ENCODE peak calls at places on chromosomes 5 and 9, in eight cellular contexts. L, C, M, G, B, D, X and V are unnamed samples.

GRCh38 chr5:34415559-34416198 is 240.4 kb upstream of the RAI14 start:
- DNase-seq in L (peak), C (no peak), M (no peak), G (no peak), B (peak), D (peak), X (no peak), V (peak)

GRCh38 chr9:126093771-126094170 is 232.9 kb upstream of the MVB12B start:
- DNase-seq in L (no peak), C (no peak), M (no peak), G (no peak), B (no peak), D (no peak), X (no peak), V (no peak)

GRCh38 chr5:157294692-157295091 is 28.8 kb downstream of the CYFIP2 start:
- DNase-seq in L (no peak), C (no peak), M (no peak), G (no peak), B (no peak), D (no peak), X (no peak), V (no peak)

GRCh38 chr9:130627051-130627450 is 37.3 kb upstream of the PRDM12 start:
- DNase-seq in L (no peak), C (no peak), M (no peak), G (no peak), B (no peak), D (no peak), X (no peak), V (no peak)

GRCh38 chr9:84974790-84975189 is 305.3 kb downstream of the NTRK2 start:
- DNase-seq in L (no peak), C (no peak), M (no peak), G (no peak), B (no peak), D (no peak), X (no peak), V (no peak)

GRCh38 chr5:31113101-31113500 is 80.4 kb upstream of the CDH6 start:
- DNase-seq in L (no peak), C (no peak), M (no peak), G (peak), B (peak), D (peak), X (no peak), V (peak)

GRCh38 chr5:149932445-149933350 is 11.9 kb downstream of the PDE6A start:
- DNase-seq in L (no peak), C (peak), M (no peak), G (no peak), B (peak), D (no peak), X (no peak), V (no peak)

GRCh38 chr9:128117613-128118471 is 9.7 kb downstream of the PTGES2 start:
- DNase-seq in L (peak), C (peak), M (peak), G (peak), B (peak), D (peak), X (peak), V (peak)

GRCh38 chr9:113223963-113224362 is 2.6 kb downstream of the SLC31A1 start:
- DNase-seq in L (no peak), C (no peak), M (no peak), G (peak), B (peak), D (peak), X (no peak), V (peak)

GRCh38 chr5:60066502-60066901 is 173.0 kb upstream of the PDE4D start:
- DNase-seq in L (no peak), C (no peak), M (no peak), G (peak), B (peak), D (peak), X (no peak), V (peak)

GRCh38 chr5:59061377-59061776 is 478.5 kb downstream of the RAB3C start:
- DNase-seq in L (no peak), C (no peak), M (no peak), G (no peak), B (peak), D (no peak), X (no peak), V (peak)

GRCh38 chr5:74575741-74576538 is 64.6 kb downstream of the ENC1 start:
- DNase-seq in L (no peak), C (no peak), M (no peak), G (peak), B (peak), D (peak), X (no peak), V (peak)

GRCh38 chr9:76018767-76019166 is 128.3 kb downstream of the PCSK5 start:
- DNase-seq in L (no peak), C (no peak), M (no peak), G (no peak), B (no peak), D (no peak), X (no peak), V (no peak)

GRCh38 chr5:158895573-158895972 is 204.1 kb downstream of the EBF1 start:
- DNase-seq in L (no peak), C (no peak), M (peak), G (no peak), B (no peak), D (no peak), X (no peak), V (peak)

GRCh38 chr5:88826959-88827585 is 55.9 kb downstream of the MEF2C start:
- DNase-seq in L (peak), C (peak), M (peak), G (peak), B (peak), D (peak), X (no peak), V (peak)

GRCh38 chr5:54900906-54901725 is 84.3 kb downstream of the ESM1 start:
- DNase-seq in L (no peak), C (peak), M (no peak), G (peak), B (peak), D (peak), X (no peak), V (peak)

GRCh38 chr9:124665391-124666058 is 105.6 kb downstream of the NR6A1 start:
- DNase-seq in L (no peak), C (no peak), M (no peak), G (no peak), B (peak), D (peak), X (no peak), V (peak)

GRCh38 chr9:107422189-107422802 is 67.3 kb downstream of the KLF4 start:
- DNase-seq in L (peak), C (peak), M (peak), G (peak), B (peak), D (peak), X (no peak), V (peak)

GRCh38 chr9:90915693-90916092 is 114.1 kb downstream of the SYK start:
- DNase-seq in L (peak), C (peak), M (no peak), G (peak), B (no peak), D (peak), X (no peak), V (peak)

GRCh38 chr5:14038341-14038959 is 94.0 kb upstream of the DNAH5 start:
- DNase-seq in L (no peak), C (no peak), M (no peak), G (peak), B (peak), D (peak), X (no peak), V (peak)

DNA sequence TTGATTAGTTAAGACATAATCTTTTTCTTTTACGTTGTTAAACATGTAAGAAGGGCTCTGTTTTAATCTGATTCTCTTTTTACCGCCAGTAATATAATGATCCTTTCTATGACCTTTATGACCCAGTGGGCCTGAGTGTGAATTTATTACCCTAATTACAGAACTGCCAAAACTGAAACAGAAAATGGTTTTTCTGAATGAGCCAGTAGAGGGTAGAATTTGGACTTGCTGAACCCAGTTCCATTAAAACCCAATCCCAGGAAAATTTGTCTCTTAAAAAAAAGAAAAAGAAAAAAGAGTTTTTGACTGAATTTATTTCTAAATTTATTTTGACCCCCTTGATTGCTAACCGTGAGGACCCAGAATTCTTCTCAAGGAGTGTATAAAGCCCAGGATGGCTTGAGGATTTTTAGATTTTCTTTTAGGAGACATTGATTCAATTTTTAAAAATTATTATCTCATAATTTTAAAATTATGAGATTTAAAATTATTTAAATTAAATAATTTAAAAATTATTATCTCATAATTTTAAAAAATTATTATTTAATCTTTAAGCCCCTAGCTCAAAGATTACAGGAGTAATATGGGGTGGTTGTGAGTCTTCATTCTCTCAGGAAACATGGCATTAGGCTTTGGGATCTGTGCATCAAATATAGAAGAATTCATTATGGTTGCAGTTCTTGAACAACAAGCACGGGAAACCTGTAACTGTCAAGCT is 94.1 kb upstream of the GLIS3 start:
- DNase-seq in L (no peak), C (no peak), M (no peak), G (no peak), B (no peak), D (no peak), X (no peak), V (no peak)
- TF ChIP-seq CTCF in L (no peak), C (no peak), M (no peak), G (peak), B (no peak), D (no peak), X (no peak), V (no peak)

GRCh38 chr5:18043344-18043743 is 409.1 kb downstream of the TAF11L14 start:
- DNase-seq in L (no peak), C (no peak), M (no peak), G (no peak), B (no peak), D (no peak), X (no peak), V (no peak)
- TF ChIP-seq CTCF in L (no peak), C (no peak), M (no peak), G (no peak), B (no peak), D (no peak), X (no peak), V (no peak)

GRCh38 chr9:33229359-33230120 is 10.4 kb upstream of the SPINK4 start:
- DNase-seq in L (peak), C (no peak), M (no peak), G (no peak), B (no peak), D (no peak), X (no peak), V (no peak)
- TF ChIP-seq CTCF in L (no peak), C (no peak), M (no peak), G (no peak), B (peak), D (no peak), X (no peak), V (peak)

GRCh38 chr9:92982130-92982529 is 34.8 kb downstream of the FGD3 start:
- DNase-seq in L (no peak), C (no peak), M (no peak), G (no peak), B (no peak), D (no peak), X (no peak), V (no peak)
- TF ChIP-seq CTCF in L (no peak), C (no peak), M (no peak), G (no peak), B (no peak), D (no peak), X (no peak), V (no peak)

GRCh38 chr5:65125681-65126080 is 356.0 kb downstream of the ADAMTS6 start:
- DNase-seq in L (no peak), C (no peak), M (no peak), G (no peak), B (no peak), D (no peak), X (no peak), V (no peak)

GRCh38 chr5:65126670-65127069 is 355.1 kb downstream of the ADAMTS6 start:
- DNase-seq in L (no peak), C (no peak), M (no peak), G (peak), B (no peak), D (peak), X (no peak), V (no peak)

GRCh38 chr5:65128226-65128625 is 353.5 kb downstream of the ADAMTS6 start:
- DNase-seq in L (no peak), C (no peak), M (no peak), G (no peak), B (no peak), D (peak), X (no peak), V (no peak)

GRCh38 chr5:65126192-65126591 is 355.5 kb downstream of the ADAMTS6 start:
- DNase-seq in L (no peak), C (no peak), M (no peak), G (peak), B (no peak), D (peak), X (no peak), V (peak)

GRCh38 chr5:65127181-65127901 is 354.4 kb downstream of the ADAMTS6 start:
- DNase-seq in L (no peak), C (no peak), M (no peak), G (peak), B (peak), D (peak), X (no peak), V (peak)
- TF ChIP-seq CTCF in L (no peak), C (no peak), M (no peak), G (no peak), B (no peak), D (no peak), X (no peak), V (no peak)